ENCODE peak calls at places on chromosomes 3 and 15, in nine cellular contexts. Q, M, C, K, N, P, L, I and Y are unnamed samples.

GRCh38 chr3:14950274-14950673 is 2.9 kb downstream of the NR2C2 start:
- DNase-seq in Q (no peak), M (no peak), C (no peak), K (no peak), N (no peak), P (no peak), L (no peak), I (no peak), Y (no peak)

GRCh38 chr3:62065985-62066693 is 307.2 kb downstream of the FEZF2 start:
- DNase-seq in Q (no peak), M (no peak), C (no peak), K (no peak), N (no peak), P (peak), L (peak), I (peak), Y (no peak)

GRCh38 chr3:126921425-126921824 is 61.5 kb upstream of the PLXNA1 start:
- DNase-seq in Q (no peak), M (no peak), C (no peak), K (no peak), N (no peak), P (no peak), L (no peak), I (no peak), Y (no peak)

GRCh38 chr15:43776718-43777292 is at the start of gene ELL3:
- DNase-seq in Q (peak), M (peak), C (peak), K (peak), N (no peak), P (peak), L (peak), I (peak), Y (peak)

GRCh38 chr15:77029166-77030041 is 34.5 kb downstream of the PSTPIP1 start:
- DNase-seq in Q (no peak), M (no peak), C (no peak), K (peak), N (no peak), P (no peak), L (no peak), I (no peak), Y (peak)

GRCh38 chr3:195197764-195198423 is 73.1 kb downstream of the XXYLT1 start:
- DNase-seq in Q (peak), M (no peak), C (no peak), K (no peak), N (no peak), P (peak), L (peak), I (peak), Y (no peak)

GRCh38 chr3:71064288-71064975 is 519.1 kb downstream of the FOXP1 start:
- DNase-seq in Q (peak), M (peak), C (no peak), K (peak), N (peak), P (peak), L (peak), I (peak), Y (peak)

GRCh38 chr3:138082085-138082991 is 33.1 kb downstream of the DZIP1L start:
- DNase-seq in Q (peak), M (no peak), C (peak), K (no peak), N (no peak), P (peak), L (peak), I (peak), Y (peak)

GRCh38 chr3:155744626-155745324 is at the start of gene PLCH1:
- DNase-seq in Q (peak), M (peak), C (no peak), K (peak), N (peak), P (peak), L (peak), I (peak), Y (peak)

GRCh38 chr3:62710761-62711160 is 164.5 kb downstream of the CADPS start:
- DNase-seq in Q (no peak), M (no peak), C (no peak), K (no peak), N (no peak), P (no peak), L (no peak), I (no peak), Y (no peak)

GRCh38 chr15:29110733-29111132 is 158.9 kb downstream of the NSMCE3 start:
- DNase-seq in Q (no peak), M (no peak), C (no peak), K (no peak), N (no peak), P (no peak), L (no peak), I (no peak), Y (no peak)

GRCh38 chr3:178137206-178137605 is 399.0 kb upstream of the KCNMB2 start:
- DNase-seq in Q (no peak), M (no peak), C (no peak), K (no peak), N (no peak), P (no peak), L (no peak), I (peak), Y (no peak)

GRCh38 chr3:50298836-50299637 is at the start of the genes HYAL3 and NAA80:
- DNase-seq in Q (peak), M (peak), C (peak), K (peak), N (peak), P (peak), L (peak), I (peak), Y (peak)

GRCh38 chr3:3031358-3031757 is 78.8 kb downstream of the IL5RA start:
- DNase-seq in Q (no peak), M (no peak), C (no peak), K (no peak), N (no peak), P (no peak), L (no peak), I (peak), Y (no peak)

GRCh38 chr3:120798346-120798745 is 55.8 kb downstream of the GTF2E1 start:
- DNase-seq in Q (peak), M (no peak), C (no peak), K (no peak), N (no peak), P (no peak), L (peak), I (peak), Y (no peak)

GRCh38 chr3:24160424-24160823 is 215.3 kb downstream of the NR1D2 start:
- DNase-seq in Q (no peak), M (no peak), C (no peak), K (no peak), N (no peak), P (no peak), L (peak), I (peak), Y (no peak)

GRCh38 chr15:45228931-45229330 is 23.1 kb upstream of the SLC28A2 start:
- DNase-seq in Q (no peak), M (no peak), C (no peak), K (peak), N (no peak), P (no peak), L (no peak), I (no peak), Y (no peak)

GRCh38 chr15:77639431-77639830 is 6.7 kb upstream of the LINGO1 start:
- DNase-seq in Q (no peak), M (no peak), C (no peak), K (no peak), N (no peak), P (no peak), L (no peak), I (no peak), Y (no peak)

GRCh38 chr3:98737301-98737700 is 25.8 kb upstream of the ST3GAL6 start:
- DNase-seq in Q (no peak), M (no peak), C (no peak), K (no peak), N (no peak), P (no peak), L (no peak), I (no peak), Y (no peak)

GRCh38 chr3:109224333-109224732 is 87.8 kb downstream of the C3orf85 start:
- DNase-seq in Q (peak), M (peak), C (no peak), K (no peak), N (no peak), P (no peak), L (no peak), I (no peak), Y (no peak)

GRCh38 chr3:189797103-189797850 is 166.1 kb downstream of the TP63 start:
- DNase-seq in Q (no peak), M (no peak), C (no peak), K (no peak), N (no peak), P (no peak), L (no peak), I (no peak), Y (no peak)

GRCh38 chr3:124298951-124299350 is 307.0 kb upstream of the ROPN1 start:
- DNase-seq in Q (peak), M (no peak), C (peak), K (no peak), N (no peak), P (no peak), L (no peak), I (no peak), Y (no peak)

GRCh38 chr3:46059432-46059831 is 32.1 kb upstream of the XCR1 start:
- DNase-seq in Q (no peak), M (peak), C (no peak), K (no peak), N (no peak), P (no peak), L (no peak), I (no peak), Y (no peak)

GRCh38 chr15:61681676-61682075 is 378.6 kb downstream of the VPS13C start:
- DNase-seq in Q (peak), M (no peak), C (peak), K (no peak), N (no peak), P (no peak), L (no peak), I (no peak), Y (no peak)

GRCh38 chr3:167887096-167887495 is 151.6 kb downstream of the SERPINI1 start:
- DNase-seq in Q (peak), M (no peak), C (no peak), K (no peak), N (no peak), P (peak), L (peak), I (peak), Y (no peak)

GRCh38 chr15:49415638-49416037 is 7.4 kb upstream of the FGF7 start:
- DNase-seq in Q (peak), M (no peak), C (no peak), K (no peak), N (no peak), P (peak), L (peak), I (peak), Y (no peak)

GRCh38 chr15:63490345-63491034 is 13.9 kb upstream of the USP3 start:
- DNase-seq in Q (no peak), M (peak), C (no peak), K (no peak), N (no peak), P (no peak), L (no peak), I (no peak), Y (no peak)

GRCh38 chr3:97884724-97885123 is 62.9 kb downstream of the CRYBG3 start:
- DNase-seq in Q (no peak), M (no peak), C (no peak), K (no peak), N (no peak), P (no peak), L (no peak), I (no peak), Y (no peak)

GRCh38 chr3:47444103-47444502 is 31.6 kb downstream of the SCAP start:
- DNase-seq in Q (no peak), M (no peak), C (no peak), K (no peak), N (peak), P (no peak), L (peak), I (peak), Y (no peak)

GRCh38 chr3:188937389-188937788 is 234.4 kb upstream of the TPRG1 start:
- DNase-seq in Q (no peak), M (no peak), C (no peak), K (no peak), N (no peak), P (no peak), L (no peak), I (peak), Y (no peak)

GRCh38 chr15:91945385-91945784 is 91.9 kb downstream of the SLCO3A1 start:
- DNase-seq in Q (peak), M (no peak), C (no peak), K (no peak), N (no peak), P (no peak), L (no peak), I (no peak), Y (no peak)

GRCh38 chr3:3296858-3297430 is 117.5 kb upstream of the CRBN start:
- DNase-seq in Q (no peak), M (no peak), C (no peak), K (no peak), N (no peak), P (no peak), L (no peak), I (no peak), Y (no peak)

GRCh38 chr15:60390931-60391501 is 6.8 kb downstream of the ANXA2 start:
- DNase-seq in Q (peak), M (no peak), C (no peak), K (peak), N (peak), P (peak), L (peak), I (peak), Y (peak)

GRCh38 chr3:189712906-189713483 is 81.8 kb downstream of the TP63 start:
- DNase-seq in Q (peak), M (no peak), C (no peak), K (no peak), N (no peak), P (no peak), L (no peak), I (peak), Y (no peak)

GRCh38 chr3:185207931-185208746 is 45.7 kb downstream of the EHHADH start:
- DNase-seq in Q (peak), M (no peak), C (no peak), K (no peak), N (no peak), P (peak), L (peak), I (peak), Y (no peak)

GRCh38 chr3:25532763-25533162 is 104.7 kb downstream of the RARB start:
- DNase-seq in Q (peak), M (peak), C (no peak), K (no peak), N (no peak), P (no peak), L (no peak), I (peak), Y (no peak)

GRCh38 chr15:31034152-31034551 is 42.7 kb upstream of the MTMR10 start:
- DNase-seq in Q (peak), M (no peak), C (no peak), K (no peak), N (no peak), P (no peak), L (peak), I (peak), Y (no peak)

GRCh38 chr3:123036352-123037014 is 8.9 kb upstream of the SEMA5B start:
- DNase-seq in Q (peak), M (peak), C (no peak), K (no peak), N (no peak), P (no peak), L (peak), I (peak), Y (no peak)
- TF ChIP-seq CTCF in Q (no peak), M (no peak), C (no peak), K (no peak), N (no peak), P (no peak), L (no peak), I (no peak), Y (no peak)

GRCh38 chr15:38176155-38176554 is 76.5 kb upstream of the SPRED1 start:
- DNase-seq in Q (peak), M (no peak), C (no peak), K (no peak), N (no peak), P (peak), L (peak), I (peak), Y (no peak)

GRCh38 chr15:38174691-38175090 is 77.9 kb upstream of the SPRED1 start:
- DNase-seq in Q (no peak), M (no peak), C (no peak), K (no peak), N (no peak), P (no peak), L (no peak), I (no peak), Y (no peak)

GRCh38 chr15:38176696-38177095 is 75.9 kb upstream of the SPRED1 start:
- DNase-seq in Q (no peak), M (no peak), C (no peak), K (no peak), N (no peak), P (peak), L (peak), I (no peak), Y (no peak)
- H3K4me3 ChIP-seq in Q (no peak), M (no peak), C (no peak), K (no peak), N (no peak), P (no peak), L (no peak), I (no peak), Y (no peak)

DNA sequence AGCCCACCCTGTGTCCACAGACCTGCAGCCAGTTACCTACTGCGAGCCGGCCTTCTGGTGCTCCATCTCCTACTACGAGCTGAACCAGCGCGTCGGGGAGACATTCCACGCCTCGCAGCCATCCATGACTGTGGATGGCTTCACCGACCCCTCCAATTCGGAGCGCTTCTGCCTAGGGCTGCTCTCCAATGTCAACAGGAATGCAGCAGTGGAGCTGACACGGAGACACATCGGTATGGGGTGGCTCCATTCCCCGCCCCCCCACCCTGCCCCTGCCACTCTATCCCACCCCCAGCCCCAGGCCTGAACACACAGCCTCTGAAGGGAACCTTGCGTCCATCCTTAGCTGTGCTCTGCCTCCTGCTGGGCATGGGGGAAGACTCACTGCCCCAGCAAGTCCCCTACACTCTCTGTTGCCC is 73.2 kb downstream of the AAGAB start:
- DNase-seq in Q (no peak), M (no peak), C (no peak), K (no peak), N (peak), P (no peak), L (no peak), I (no peak), Y (no peak)
- TF ChIP-seq CTCF in Q (no peak), M (no peak), C (no peak), K (no peak), N (no peak), P (no peak), L (peak), I (no peak), Y (no peak)

DNA sequence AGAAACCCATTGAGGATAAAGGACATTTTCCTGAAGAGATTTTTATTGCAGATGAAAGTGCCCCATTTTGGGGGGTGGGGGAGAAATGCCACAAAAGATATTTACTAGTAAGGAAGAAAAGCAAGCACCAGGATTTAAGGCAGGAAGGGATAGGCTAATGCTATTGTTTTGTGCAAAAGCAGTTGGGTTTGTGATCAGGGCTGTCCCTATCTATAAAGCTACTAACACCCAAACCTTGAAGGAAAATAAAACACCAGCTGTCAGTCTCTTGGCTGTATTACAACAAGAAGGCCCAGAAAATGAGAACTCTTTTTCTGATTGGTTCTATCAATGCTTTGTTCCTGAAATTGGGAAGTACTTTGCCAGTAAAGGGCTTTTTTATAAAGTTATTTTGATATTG is 56.0 kb downstream of the CD200 start:
- DNase-seq in Q (no peak), M (no peak), C (no peak), K (no peak), N (no peak), P (no peak), L (no peak), I (no peak), Y (no peak)
- H3K4me3 ChIP-seq in Q (no peak), M (no peak), C (no peak), K (no peak), N (no peak), P (no peak), L (no peak), I (no peak), Y (no peak)

GRCh38 chr15:39920510-39921273 is 626 bp upstream of the GPR176 start:
- DNase-seq in Q (peak), M (peak), C (no peak), K (peak), N (peak), P (peak), L (peak), I (peak), Y (peak)
- TF ChIP-seq CTCF in Q (no peak), M (no peak), C (no peak), K (no peak), N (peak), P (no peak), L (no peak), I (no peak), Y (no peak)

GRCh38 chr3:102025568-102025967 is 176.3 kb downstream of the NFKBIZ start:
- DNase-seq in Q (no peak), M (no peak), C (no peak), K (no peak), N (no peak), P (no peak), L (no peak), I (no peak), Y (no peak)
- H3K4me3 ChIP-seq in Q (no peak), M (no peak), C (no peak), K (no peak), N (no peak), P (no peak), L (no peak), I (no peak), Y (no peak)

GRCh38 chr3:43348852-43349574 is 62.7 kb downstream of the SNRK start:
- DNase-seq in Q (no peak), M (no peak), C (no peak), K (no peak), N (no peak), P (no peak), L (no peak), I (no peak), Y (no peak)
- TF ChIP-seq CTCF in Q (no peak), M (no peak), C (no peak), K (no peak), N (no peak), P (no peak), L (no peak), I (peak), Y (no peak)

DNA sequence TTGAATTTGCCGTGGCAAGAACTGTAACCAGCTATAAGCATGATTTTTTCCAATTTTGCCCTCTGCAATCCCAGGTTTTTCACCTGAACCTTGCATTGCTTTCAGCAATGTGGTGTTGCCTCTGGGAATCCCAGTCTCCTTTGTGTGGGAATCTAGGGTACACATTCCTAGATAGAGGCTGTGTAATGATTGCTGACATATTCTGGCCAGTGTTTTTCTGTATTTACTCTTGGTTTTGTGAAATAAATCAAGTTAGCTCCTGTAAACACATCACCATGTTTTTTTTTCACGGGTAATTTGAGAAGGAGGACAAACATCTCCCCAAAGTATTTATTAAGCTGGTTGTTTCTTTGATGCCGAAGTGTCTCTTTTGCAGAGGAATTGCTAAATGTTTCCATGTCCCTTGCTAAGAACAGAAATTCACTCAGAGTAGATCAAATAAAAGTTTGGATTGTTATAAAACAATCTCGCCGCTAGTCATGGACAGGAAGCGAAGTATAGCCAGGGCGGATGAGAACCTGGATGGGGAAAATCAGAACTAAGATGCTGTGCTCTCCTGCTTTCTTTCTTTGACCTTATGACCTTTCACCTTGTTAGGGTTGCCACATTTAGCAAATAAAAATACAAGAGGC is 1.2 kb downstream of the CFAP91 start:
- DNase-seq in Q (no peak), M (no peak), C (no peak), K (no peak), N (no peak), P (no peak), L (no peak), I (no peak), Y (no peak)
- H3K4me3 ChIP-seq in Q (peak), M (no peak), C (no peak), K (no peak), N (no peak), P (no peak), L (no peak), I (no peak), Y (no peak)